ENCODE peak calls at places on chromosome 1, in ten cellular contexts. One of them, this sample, is unnamed.

GRCh38 chr1:61133048-61134019 is 51.0 kb downstream of the NFIA start:
- DNase-seq in lung: no peak
- DNase-seq in pancreas: no peak
- DNase-seq in testis: no peak
- DNase-seq in spleen: no peak
- DNase-seq in psoas muscle: no peak
- DNase-seq in heart left ventricle: no peak
- DNase-seq in PC-3: peak; percentile 33
- DNase-seq in Panc1: no peak
- DNase-seq in astrocyte: no peak
- DNase-seq in this sample: no peak

GRCh38 chr1:58812926-58813325 is 29.1 kb upstream of the JUN start:
- DNase-seq in lung: no peak
- DNase-seq in pancreas: no peak
- DNase-seq in testis: no peak
- DNase-seq in spleen: no peak
- DNase-seq in psoas muscle: no peak
- DNase-seq in heart left ventricle: no peak
- DNase-seq in PC-3: no peak
- DNase-seq in Panc1: no peak
- DNase-seq in astrocyte: no peak
- DNase-seq in this sample: no peak

GRCh38 chr1:64686828-64687724 is 57.8 kb upstream of the RAVER2 start:
- DNase-seq in lung: no peak
- DNase-seq in pancreas: no peak
- DNase-seq in testis: no peak
- DNase-seq in spleen: no peak
- DNase-seq in psoas muscle: no peak
- DNase-seq in heart left ventricle: no peak
- DNase-seq in PC-3: peak; percentile 76
- DNase-seq in Panc1: peak; percentile 30
- DNase-seq in astrocyte: peak; percentile 38
- DNase-seq in this sample: no peak

GRCh38 chr1:26530898-26531598 is 1.5 kb downstream of the RPS6KA1 start:
- DNase-seq in lung: peak; percentile 89
- DNase-seq in pancreas: peak; percentile 82
- DNase-seq in testis: peak; percentile 19
- DNase-seq in spleen: peak; percentile 83
- DNase-seq in psoas muscle: no peak
- DNase-seq in heart left ventricle: no peak
- DNase-seq in PC-3: peak; percentile 92
- DNase-seq in Panc1: peak; percentile 28
- DNase-seq in astrocyte: peak; percentile 58
- DNase-seq in this sample: no peak

GRCh38 chr1:221573727-221574126 is 168.2 kb downstream of the DUSP10 start:
- DNase-seq in lung: no peak
- DNase-seq in pancreas: no peak
- DNase-seq in testis: no peak
- DNase-seq in spleen: no peak
- DNase-seq in psoas muscle: peak; percentile 63
- DNase-seq in heart left ventricle: no peak
- DNase-seq in PC-3: no peak
- DNase-seq in Panc1: no peak
- DNase-seq in astrocyte: no peak
- DNase-seq in this sample: no peak

GRCh38 chr1:54310439-54311328 is 95.5 kb downstream of the SSBP3 start:
- DNase-seq in lung: peak; percentile 53
- DNase-seq in pancreas: no peak
- DNase-seq in testis: no peak
- DNase-seq in spleen: no peak
- DNase-seq in psoas muscle: peak; percentile 74
- DNase-seq in heart left ventricle: peak; percentile 64
- DNase-seq in PC-3: peak; percentile 30
- DNase-seq in Panc1: no peak
- DNase-seq in astrocyte: peak; percentile 29
- DNase-seq in this sample: no peak

GRCh38 chr1:25572708-25573590 is 29.5 kb downstream of the LDLRAP1 start:
- DNase-seq in lung: peak; percentile 46
- DNase-seq in pancreas: no peak
- DNase-seq in testis: peak; percentile 56
- DNase-seq in spleen: no peak
- DNase-seq in psoas muscle: peak; percentile 77
- DNase-seq in heart left ventricle: no peak
- DNase-seq in PC-3: peak; percentile 64
- DNase-seq in Panc1: peak; percentile 15
- DNase-seq in astrocyte: no peak
- DNase-seq in this sample: no peak

GRCh38 chr1:248828845-248829244 is 3.1 kb upstream of the SH3BP5L start:
- DNase-seq in lung: no peak
- DNase-seq in pancreas: no peak
- DNase-seq in testis: no peak
- DNase-seq in spleen: no peak
- DNase-seq in psoas muscle: no peak
- DNase-seq in heart left ventricle: no peak
- DNase-seq in PC-3: peak; percentile 60
- DNase-seq in Panc1: no peak
- DNase-seq in astrocyte: peak; percentile 78
- DNase-seq in this sample: no peak

GRCh38 chr1:17585266-17585987 is 45.9 kb downstream of the ARHGEF10L start:
- DNase-seq in lung: no peak
- DNase-seq in pancreas: no peak
- DNase-seq in testis: no peak
- DNase-seq in spleen: no peak
- DNase-seq in psoas muscle: no peak
- DNase-seq in heart left ventricle: no peak
- DNase-seq in PC-3: no peak
- DNase-seq in Panc1: no peak
- DNase-seq in astrocyte: no peak
- DNase-seq in this sample: no peak

GRCh38 chr1:17586172-17586963 is 46.9 kb downstream of the ARHGEF10L start:
- DNase-seq in lung: no peak
- DNase-seq in pancreas: no peak
- DNase-seq in testis: no peak
- DNase-seq in spleen: no peak
- DNase-seq in psoas muscle: no peak
- DNase-seq in heart left ventricle: no peak
- DNase-seq in PC-3: peak; percentile 52
- DNase-seq in Panc1: no peak
- DNase-seq in astrocyte: peak; percentile 77
- DNase-seq in this sample: peak; percentile 55

GRCh38 chr1:17587693-17588047 is 48.2 kb downstream of the ARHGEF10L start:
- DNase-seq in lung: no peak
- DNase-seq in pancreas: no peak
- DNase-seq in testis: no peak
- DNase-seq in spleen: no peak
- DNase-seq in psoas muscle: no peak
- DNase-seq in heart left ventricle: no peak
- DNase-seq in PC-3: peak; percentile 23
- DNase-seq in Panc1: no peak
- DNase-seq in astrocyte: peak; percentile 69
- DNase-seq in this sample: no peak

GRCh38 chr1:17584539-17584938 is 45.0 kb downstream of the ARHGEF10L start:
- DNase-seq in lung: no peak
- DNase-seq in pancreas: no peak
- DNase-seq in testis: no peak
- DNase-seq in spleen: no peak
- DNase-seq in psoas muscle: no peak
- DNase-seq in heart left ventricle: no peak
- DNase-seq in PC-3: no peak
- DNase-seq in Panc1: no peak
- DNase-seq in astrocyte: no peak
- DNase-seq in this sample: no peak

DNA sequence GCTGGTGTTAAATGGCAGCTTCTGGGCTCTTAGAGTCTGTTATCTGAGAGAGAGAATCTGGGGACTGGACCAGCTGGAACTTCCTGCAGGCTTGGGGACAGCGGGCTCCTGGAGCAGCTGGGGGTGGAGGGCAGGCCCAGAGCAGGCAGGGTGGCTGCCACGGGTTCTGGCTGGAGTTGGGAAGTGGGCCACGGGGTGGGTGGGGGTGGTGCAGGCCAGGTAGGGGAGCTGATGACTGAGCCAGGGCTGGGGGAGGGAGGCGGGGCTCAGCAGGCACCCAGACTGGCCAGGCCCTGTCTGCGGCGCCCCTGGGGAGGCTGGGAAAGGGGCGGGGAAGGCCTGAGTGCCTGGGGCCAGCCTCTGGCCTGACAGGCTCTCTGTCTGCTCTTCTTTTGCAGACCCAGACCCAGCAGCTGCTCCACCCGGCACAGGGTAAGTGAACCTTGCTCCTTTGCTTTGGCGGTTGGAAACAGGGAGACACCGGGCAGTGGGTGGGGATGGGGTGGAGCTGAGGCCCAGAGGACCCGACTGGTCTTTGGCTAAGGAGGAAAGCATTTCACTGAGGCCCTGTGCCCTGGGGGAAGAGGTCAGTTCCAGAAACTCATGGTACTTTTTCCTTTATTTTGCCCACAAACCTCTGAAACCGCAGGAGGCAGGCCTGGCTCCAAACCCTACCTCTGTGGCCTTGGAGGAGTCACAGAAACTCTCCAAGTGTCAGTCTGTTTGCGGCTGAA is 48.7 kb downstream of the ARHGEF10L start:
- DNase-seq in lung: no peak
- DNase-seq in pancreas: peak; percentile 86
- DNase-seq in testis: no peak
- DNase-seq in spleen: no peak
- DNase-seq in psoas muscle: no peak
- DNase-seq in heart left ventricle: peak; percentile 76
- DNase-seq in PC-3: no peak
- DNase-seq in Panc1: no peak
- DNase-seq in astrocyte: peak; percentile 63
- DNase-seq in this sample: peak; percentile 50
- TF ChIP-seq CTCF in lung: no peak
- TF ChIP-seq CTCF in pancreas: no peak
- TF ChIP-seq CTCF in testis: no peak
- TF ChIP-seq CTCF in spleen: no peak
- TF ChIP-seq CTCF in psoas muscle: no peak
- TF ChIP-seq CTCF in heart left ventricle: no peak
- TF ChIP-seq CTCF in PC-3: no peak
- TF ChIP-seq CTCF in Panc1: no peak
- TF ChIP-seq CTCF in astrocyte: no peak
- TF ChIP-seq CTCF in this sample: no peak

DNA sequence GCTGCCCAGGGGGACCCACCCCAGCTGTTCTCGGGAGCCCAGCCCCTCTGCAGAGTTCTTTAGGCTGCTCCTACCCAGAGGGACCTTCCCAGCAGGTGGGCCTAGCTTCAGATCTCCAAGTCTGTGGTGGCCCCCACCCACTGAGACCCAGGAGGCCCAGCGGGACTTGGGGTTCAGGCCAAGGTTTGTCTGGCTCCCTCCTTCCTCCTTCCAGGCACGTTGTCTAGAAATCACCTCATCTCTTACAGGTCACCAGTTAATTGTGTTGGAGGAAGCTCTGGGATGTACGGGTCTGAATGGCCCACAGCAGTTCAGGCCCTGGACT is 11.4 kb upstream of the C1orf174 start:
- DNase-seq in lung: no peak
- DNase-seq in pancreas: no peak
- DNase-seq in testis: no peak
- DNase-seq in spleen: no peak
- DNase-seq in psoas muscle: no peak
- DNase-seq in heart left ventricle: no peak
- DNase-seq in PC-3: no peak
- DNase-seq in Panc1: no peak
- DNase-seq in astrocyte: no peak
- DNase-seq in this sample: no peak
- H3K27ac ChIP-seq in lung: no peak overlapping the region
- H3K27ac ChIP-seq in pancreas: no peak overlapping the region
- H3K27ac ChIP-seq in testis: no peak overlapping the region
- H3K27ac ChIP-seq in spleen: no peak overlapping the region
- H3K27ac ChIP-seq in psoas muscle: no peak overlapping the region
- H3K27ac ChIP-seq in heart left ventricle: no peak overlapping the region
- H3K27ac ChIP-seq in PC-3: no peak overlapping the region
- H3K27ac ChIP-seq in Panc1: no peak overlapping the region
- H3K27ac ChIP-seq in astrocyte: no peak overlapping the region
- H3K27ac ChIP-seq in this sample: no peak overlapping the region

DNA sequence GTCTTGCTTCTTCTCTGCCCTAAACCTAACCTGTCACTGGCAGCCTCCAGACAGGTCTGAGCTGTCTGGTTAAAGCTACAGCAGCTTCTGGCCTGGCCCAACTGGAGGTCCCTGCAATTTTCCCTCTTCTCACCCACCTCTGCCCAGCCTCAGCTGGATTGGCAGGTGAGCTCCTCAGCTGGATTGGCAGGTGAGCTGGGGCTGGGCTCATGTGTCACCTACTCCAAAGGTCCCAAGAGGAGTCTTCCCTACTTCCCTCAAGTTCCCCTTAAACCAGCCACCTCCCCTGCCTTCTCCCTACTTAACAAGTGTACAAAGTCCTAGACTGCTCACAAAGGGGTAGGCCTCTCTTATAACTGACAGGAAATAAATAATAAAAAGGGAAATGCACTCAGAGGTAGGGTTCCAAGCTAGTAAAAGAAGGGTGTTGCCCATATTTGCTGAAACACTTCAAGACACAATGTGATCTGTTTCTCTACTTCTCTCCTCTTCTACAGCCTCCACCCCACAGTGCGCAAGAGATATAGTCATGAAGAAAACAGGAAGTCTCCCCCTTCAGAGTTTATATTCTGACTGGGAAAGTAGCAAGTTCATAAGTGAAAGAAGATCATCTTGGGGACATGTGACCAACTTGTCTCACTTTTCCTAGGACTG is at the start of gene GPA33:
- DNase-seq in lung: no peak
- DNase-seq in pancreas: no peak
- DNase-seq in testis: no peak
- DNase-seq in spleen: no peak
- DNase-seq in psoas muscle: no peak
- DNase-seq in heart left ventricle: no peak
- DNase-seq in PC-3: no peak
- DNase-seq in Panc1: no peak
- DNase-seq in astrocyte: no peak
- DNase-seq in this sample: no peak
- H3K4me3 ChIP-seq in lung: no peak within 1 kb of the TSS
- H3K4me3 ChIP-seq in pancreas: no peak within 1 kb of the TSS
- H3K4me3 ChIP-seq in testis: no peak within 1 kb of the TSS
- H3K4me3 ChIP-seq in spleen: no peak within 1 kb of the TSS
- H3K4me3 ChIP-seq in psoas muscle: no peak within 1 kb of the TSS
- H3K4me3 ChIP-seq in heart left ventricle: no peak within 1 kb of the TSS
- H3K4me3 ChIP-seq in PC-3: no peak within 1 kb of the TSS
- H3K4me3 ChIP-seq in Panc1: no peak within 1 kb of the TSS
- H3K4me3 ChIP-seq in astrocyte: no peak within 1 kb of the TSS
- H3K4me3 ChIP-seq in this sample: no peak within 1 kb of the TSS

GRCh38 chr1:85202092-85202863 is 1.5 kb upstream of the SYDE2 start:
- DNase-seq in lung: no peak
- DNase-seq in pancreas: no peak
- DNase-seq in testis: no peak
- DNase-seq in spleen: no peak
- DNase-seq in psoas muscle: no peak
- DNase-seq in heart left ventricle: no peak
- DNase-seq in PC-3: peak; percentile 32
- DNase-seq in Panc1: no peak
- DNase-seq in astrocyte: no peak
- DNase-seq in this sample: no peak

GRCh38 chr1:85202864-85203255 is 2.0 kb upstream of the SYDE2 start:
- DNase-seq in lung: no peak
- DNase-seq in pancreas: no peak
- DNase-seq in testis: no peak
- DNase-seq in spleen: no peak
- DNase-seq in psoas muscle: no peak
- DNase-seq in heart left ventricle: no peak
- DNase-seq in PC-3: no peak
- DNase-seq in Panc1: no peak
- DNase-seq in astrocyte: no peak
- DNase-seq in this sample: no peak

GRCh38 chr1:85200367-85200869 is 398 bp downstream of the SYDE2 start:
- DNase-seq in lung: no peak
- DNase-seq in pancreas: peak; percentile 57
- DNase-seq in testis: peak; percentile 45
- DNase-seq in spleen: no peak
- DNase-seq in psoas muscle: no peak
- DNase-seq in heart left ventricle: peak; percentile 67
- DNase-seq in PC-3: no peak
- DNase-seq in Panc1: no peak
- DNase-seq in astrocyte: no peak
- DNase-seq in this sample: no peak

GRCh38 chr1:85200870-85201339 is at the start of gene SYDE2:
- DNase-seq in lung: peak; percentile 82
- DNase-seq in pancreas: peak; percentile 81
- DNase-seq in testis: peak; percentile 66
- DNase-seq in spleen: peak; percentile 93
- DNase-seq in psoas muscle: peak; percentile 86
- DNase-seq in heart left ventricle: peak; percentile 82
- DNase-seq in PC-3: peak; percentile 84
- DNase-seq in Panc1: no peak
- DNase-seq in astrocyte: peak; percentile 48
- DNase-seq in this sample: peak; percentile 88

GRCh38 chr1:85201340-85202091 is 700 bp upstream of the SYDE2 start:
- DNase-seq in lung: peak; percentile 79
- DNase-seq in pancreas: peak; percentile 72
- DNase-seq in testis: peak; percentile 78
- DNase-seq in spleen: peak; percentile 91
- DNase-seq in psoas muscle: peak; percentile 84
- DNase-seq in heart left ventricle: peak; percentile 80
- DNase-seq in PC-3: peak; percentile 69
- DNase-seq in Panc1: no peak
- DNase-seq in astrocyte: peak; percentile 44
- DNase-seq in this sample: peak; percentile 81
- TF ChIP-seq CTCF in lung: no peak
- TF ChIP-seq CTCF in pancreas: no peak
- TF ChIP-seq CTCF in testis: no peak
- TF ChIP-seq CTCF in spleen: no peak
- TF ChIP-seq CTCF in psoas muscle: no peak
- TF ChIP-seq CTCF in heart left ventricle: no peak
- TF ChIP-seq CTCF in PC-3: no peak
- TF ChIP-seq CTCF in Panc1: no peak
- TF ChIP-seq CTCF in astrocyte: no peak
- TF ChIP-seq CTCF in this sample: no peak

This sample was measured in ascending aorta.